ENCODE peak calls at places on chromosomes 1 and 21, in four cellular contexts. One of them, this sample, is unnamed.

GRCh38 chr1:27161594-27161993 is 6.7 kb upstream of the SLC9A1 start:
- DNase-seq in stimulated activated naive CD4-positive, alpha-beta T cell: peak
- DNase-seq in HEK293T: peak
- DNase-seq in GM23248: no peak
- DNase-seq in this sample: peak

GRCh38 chr1:87045757-87046422 is 131.5 kb downstream of the HS2ST1 start:
- DNase-seq in stimulated activated naive CD4-positive, alpha-beta T cell: peak
- DNase-seq in GM23248: peak
- DNase-seq in HEK293T: no peak
- DNase-seq in this sample: peak

GRCh38 chr1:58788259-58788658 is 4.4 kb upstream of the JUN start:
- DNase-seq in GM23248: no peak
- DNase-seq in HEK293T: no peak
- DNase-seq in stimulated activated naive CD4-positive, alpha-beta T cell: no peak
- DNase-seq in this sample: no peak

GRCh38 chr1:156689035-156689959 is 12.1 kb upstream of the NES start:
- DNase-seq in stimulated activated naive CD4-positive, alpha-beta T cell: peak
- DNase-seq in GM23248: peak
- DNase-seq in HEK293T: peak
- DNase-seq in this sample: peak

GRCh38 chr21:39048064-39048463 is 135.2 kb downstream of the PSMG1 start:
- DNase-seq in stimulated activated naive CD4-positive, alpha-beta T cell: no peak
- DNase-seq in GM23248: no peak
- DNase-seq in HEK293T: peak
- DNase-seq in this sample: peak

GRCh38 chr21:46146856-46147255 is 8.5 kb downstream of the FTCD start:
- DNase-seq in GM23248: no peak
- DNase-seq in HEK293T: no peak
- DNase-seq in stimulated activated naive CD4-positive, alpha-beta T cell: no peak
- DNase-seq in this sample: no peak

GRCh38 chr1:153420306-153420705 is 4.0 kb downstream of the S100A7A start:
- DNase-seq in GM23248: no peak
- DNase-seq in HEK293T: no peak
- DNase-seq in stimulated activated naive CD4-positive, alpha-beta T cell: no peak
- DNase-seq in this sample: no peak

GRCh38 chr1:21346304-21347071 is 56.2 kb upstream of the ECE1 start:
- DNase-seq in GM23248: no peak
- DNase-seq in HEK293T: no peak
- DNase-seq in stimulated activated naive CD4-positive, alpha-beta T cell: no peak
- DNase-seq in this sample: no peak

GRCh38 chr1:196997428-196997827 is 20.1 kb downstream of the CFHR5 start:
- DNase-seq in stimulated activated naive CD4-positive, alpha-beta T cell: no peak
- DNase-seq in GM23248: peak
- DNase-seq in HEK293T: no peak
- DNase-seq in this sample: peak

GRCh38 chr1:209899948-209900347 is 38.1 kb upstream of the SYT14 start:
- DNase-seq in HEK293T: peak
- DNase-seq in stimulated activated naive CD4-positive, alpha-beta T cell: no peak
- DNase-seq in GM23248: no peak
- DNase-seq in this sample: no peak

GRCh38 chr1:110746644-110747259 is 72.0 kb upstream of the KCNA3 start:
- DNase-seq in HEK293T: peak
- DNase-seq in GM23248: peak
- DNase-seq in stimulated activated naive CD4-positive, alpha-beta T cell: no peak
- DNase-seq in this sample: peak

GRCh38 chr1:205325334-205325884 is 3.9 kb upstream of the NUAK2 start:
- DNase-seq in HEK293T: peak
- DNase-seq in stimulated activated naive CD4-positive, alpha-beta T cell: peak
- DNase-seq in GM23248: peak
- DNase-seq in this sample: peak

GRCh38 chr1:8040586-8040985 is 14.5 kb upstream of the ERRFI1 start:
- DNase-seq in stimulated activated naive CD4-positive, alpha-beta T cell: no peak
- DNase-seq in GM23248: peak
- DNase-seq in HEK293T: no peak
- DNase-seq in this sample: peak

GRCh38 chr1:184867866-184868585 is 106.3 kb downstream of the NIBAN1 start:
- DNase-seq in HEK293T: no peak
- DNase-seq in GM23248: no peak
- DNase-seq in stimulated activated naive CD4-positive, alpha-beta T cell: no peak
- DNase-seq in this sample: no peak

This sample was measured in mammary epithelial cell.